ENCODE peak calls at places on chromosomes 4 and X, in six cellular contexts. R is H4; O is activated T-helper 1 cell treated with anti-CD3 and anti-CD28 coated beads, Interleukin-2, amount 50 U/mL, for 16 hours; X is EH; C is hypothalamus; A is HEK293T. J is an unnamed sample.

GRCh38 chr4:14265651-14266050 is 638.1 kb upstream of the BOD1L1 start:
- DNase-seq in O (no peak), C (no peak), A (no peak), X (no peak), R (no peak), J (peak)

GRCh38 chrX:153411255-153411987 is at the start of gene ZFP92:
- DNase-seq in X (peak), O (peak), A (no peak), C (no peak), R (no peak), J (no peak)

GRCh38 chr4:6461301-6462165 is 10.9 kb downstream of the PPP2R2C start:
- DNase-seq in X (peak), R (no peak), C (no peak), A (no peak), O (no peak), J (no peak)

GRCh38 chr4:137641554-137641953 is 109.3 kb upstream of the PCDH18 start:
- DNase-seq in X (peak), O (no peak), A (no peak), C (no peak), R (no peak), J (no peak)

GRCh38 chr4:114156371-114156770 is 176.9 kb upstream of the ARSJ start:
- DNase-seq in C (no peak), O (no peak), A (no peak), R (peak), X (peak), J (no peak)

GRCh38 chr4:15729910-15730533 is 27.2 kb downstream of the BST1 start:
- DNase-seq in C (no peak), R (peak), O (no peak), X (peak), A (peak), J (no peak)

GRCh38 chr4:112127736-112128322 is 17.4 kb upstream of the FAM241A start:
- DNase-seq in A (no peak), O (no peak), R (no peak), C (no peak), X (peak), J (no peak)

GRCh38 chr4:158327525-158327924 is 117.2 kb downstream of the TMEM144 start:
- DNase-seq in O (no peak), A (no peak), X (no peak), R (no peak), C (no peak), J (no peak)

GRCh38 chrX:74519870-74520269 is 94.6 kb downstream of the RLIM start:
- DNase-seq in A (no peak), X (no peak), C (no peak), O (no peak), R (no peak), J (no peak)

GRCh38 chr4:40307627-40308497 is 27.3 kb upstream of the CHRNA9 start:
- DNase-seq in O (peak), X (no peak), C (no peak), A (no peak), R (no peak), J (no peak)

GRCh38 chrX:141341341-141341740 is 99.0 kb upstream of the SPANXC start:
- DNase-seq in A (no peak), R (peak), X (peak), O (no peak), C (no peak), J (peak)

GRCh38 chrX:101550825-101551767 is 749 bp downstream of the ARMCX1 start:
- DNase-seq in C (no peak), R (peak), A (no peak), X (peak), O (no peak), J (no peak)

GRCh38 chrX:49627030-49627777 is 28.4 kb downstream of the GAGE1 start:
- DNase-seq in R (peak), O (no peak), C (no peak), A (peak), X (peak), J (no peak)

GRCh38 chrX:104922206-104922621 is 298.3 kb downstream of the TEX13A start:
- DNase-seq in R (peak), X (peak), A (peak), O (peak), C (no peak), J (peak)

GRCh38 chrX:111652719-111653118 is 28.3 kb upstream of the ALG13 start:
- DNase-seq in A (peak), R (peak), C (no peak), O (no peak), X (no peak), J (no peak)

GRCh38 chrX:18676470-18676869 is 4.6 kb upstream of the RS1 start:
- DNase-seq in A (peak), O (no peak), C (no peak), X (no peak), R (no peak), J (no peak)

GRCh38 chrX:147550217-147550616 is 361.5 kb upstream of the FMR1 start:
- DNase-seq in O (no peak), A (peak), C (no peak), X (no peak), R (peak), J (no peak)

GRCh38 chrX:106933538-106933961 is 13.3 kb downstream of the CLDN2 start:
- DNase-seq in C (no peak), R (no peak), X (peak), O (no peak), A (no peak), J (no peak)

J was measured in glomerular endothelial cell.